ENCODE peak calls at places on chromosomes 16 and 17, in four cellular contexts. F, M, N and P are unnamed samples.

GRCh38 chr17:6374271-6374691 is 60.6 kb downstream of the AIPL1 start:
- DNase-seq in F (no peak), M (peak), N (no peak), P (no peak)

GRCh38 chr17:70041575-70041974 is 33.5 kb upstream of the KCNJ16 start:
- DNase-seq in F (no peak), M (no peak), N (no peak), P (no peak)

GRCh38 chr17:57988301-57989010 is 402 bp upstream of the VEZF1 start:
- DNase-seq in F (no peak), M (peak), N (peak), P (no peak)

GRCh38 chr17:68289936-68290267 is 1.0 kb downstream of the SLC16A6 start:
- DNase-seq in F (no peak), M (no peak), N (no peak), P (no peak)

GRCh38 chr17:60562421-60562820 is 36.4 kb upstream of the APPBP2 start:
- DNase-seq in F (no peak), M (no peak), N (no peak), P (peak)

GRCh38 chr17:60641810-60642220 is 35.8 kb upstream of the BCAS3 start:
- DNase-seq in F (no peak), M (peak), N (peak), P (peak)

GRCh38 chr17:10226930-10227695 is 28.7 kb upstream of the GAS7 start:
- DNase-seq in F (no peak), M (peak), N (peak), P (no peak)

GRCh38 chr17:31052187-31052889 is 42.4 kb upstream of the NF1 start:
- DNase-seq in F (peak), M (peak), N (no peak), P (peak)

GRCh38 chr17:10162034-10162433 is 36.4 kb downstream of the GAS7 start:
- DNase-seq in F (no peak), M (peak), N (peak), P (no peak)

GRCh38 chr17:63685021-63685420 is 14.9 kb downstream of the LIMD2 start:
- DNase-seq in F (no peak), M (no peak), N (no peak), P (no peak)

GRCh38 chr17:234163-235047 is 53.0 kb upstream of the DOC2B start:
- DNase-seq in F (no peak), M (no peak), N (no peak), P (no peak)

GRCh38 chr17:32496348-32497078 is 9.7 kb downstream of the CDK5R1 start:
- DNase-seq in F (peak), M (no peak), N (no peak), P (no peak)

GRCh38 chr16:6484121-6484520 is 848.5 kb upstream of the RBFOX1 start:
- DNase-seq in F (no peak), M (no peak), N (no peak), P (no peak)

GRCh38 chr16:24729243-24729966 is at the start of gene TNRC6A:
- DNase-seq in F (peak), M (peak), N (peak), P (no peak)

GRCh38 chr17:57554826-57555635 is 190.1 kb downstream of the CCDC182 start:
- DNase-seq in F (no peak), M (peak), N (no peak), P (no peak)

GRCh38 chr16:89923640-89924297 is 627 bp downstream of the TUBB3 start:
- DNase-seq in F (no peak), M (peak), N (no peak), P (no peak)

GRCh38 chr17:219696-220095 is 38.2 kb upstream of the DOC2B start:
- DNase-seq in F (no peak), M (no peak), N (no peak), P (no peak)

GRCh38 chr16:1364510-1364909 is 12.8 kb downstream of the GNPTG start:
- DNase-seq in F (no peak), M (no peak), N (no peak), P (no peak)

GRCh38 chr17:83200746-83201145 is 121.3 kb downstream of the METRNL start:
- DNase-seq in F (no peak), M (no peak), N (no peak), P (no peak)

GRCh38 chr17:15220785-15221184 is 44.3 kb downstream of the PMP22 start:
- DNase-seq in F (peak), M (no peak), N (no peak), P (no peak)

DNA sequence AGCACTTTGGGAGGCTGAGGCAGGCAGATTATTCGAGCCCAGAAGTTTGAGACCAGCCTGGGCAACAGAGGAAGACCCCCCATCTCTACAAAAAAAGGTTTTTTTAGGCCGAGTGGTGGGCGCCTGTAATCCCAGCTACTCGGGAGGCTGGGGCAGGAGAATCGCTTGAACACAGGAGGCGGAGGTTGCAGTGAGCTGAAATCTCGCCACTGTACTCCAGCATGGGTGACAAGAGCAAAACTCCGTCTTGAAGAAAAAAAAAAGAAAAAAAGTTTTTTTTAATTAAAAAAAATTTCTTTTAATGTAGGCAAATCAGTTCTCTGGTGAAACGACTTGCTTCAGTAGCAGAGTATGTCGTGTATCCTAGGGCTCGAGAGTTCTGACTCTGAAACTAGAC is 10.9 kb downstream of the HSD3B7 start:
- DNase-seq in F (no peak), M (no peak), N (no peak), P (no peak)
- TF ChIP-seq CTCF in F (no peak), M (no peak), N (no peak), P (no peak)

DNA sequence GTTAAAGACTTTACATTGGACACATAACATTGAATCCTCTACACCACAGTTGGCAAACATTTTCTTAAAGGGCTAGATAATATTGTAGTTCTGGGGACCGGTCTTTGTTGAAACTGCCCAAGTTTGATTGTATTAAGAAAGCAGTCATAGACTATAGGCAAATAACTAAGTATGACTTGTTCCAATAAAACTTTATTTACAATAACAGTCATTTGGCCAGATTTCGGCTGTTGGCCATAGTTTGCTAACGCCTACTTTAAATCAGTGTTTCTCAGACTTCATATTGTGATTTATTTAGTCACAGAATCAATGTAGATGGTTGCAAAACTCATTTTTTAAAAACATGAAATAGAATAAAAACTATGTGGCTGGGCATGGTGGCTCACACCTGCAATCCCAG is 531.8 kb downstream of the XYLT1 start:
- DNase-seq in F (no peak), M (no peak), N (no peak), P (no peak)
- TF ChIP-seq CTCF in F (no peak), M (no peak), N (no peak), P (no peak)

DNA sequence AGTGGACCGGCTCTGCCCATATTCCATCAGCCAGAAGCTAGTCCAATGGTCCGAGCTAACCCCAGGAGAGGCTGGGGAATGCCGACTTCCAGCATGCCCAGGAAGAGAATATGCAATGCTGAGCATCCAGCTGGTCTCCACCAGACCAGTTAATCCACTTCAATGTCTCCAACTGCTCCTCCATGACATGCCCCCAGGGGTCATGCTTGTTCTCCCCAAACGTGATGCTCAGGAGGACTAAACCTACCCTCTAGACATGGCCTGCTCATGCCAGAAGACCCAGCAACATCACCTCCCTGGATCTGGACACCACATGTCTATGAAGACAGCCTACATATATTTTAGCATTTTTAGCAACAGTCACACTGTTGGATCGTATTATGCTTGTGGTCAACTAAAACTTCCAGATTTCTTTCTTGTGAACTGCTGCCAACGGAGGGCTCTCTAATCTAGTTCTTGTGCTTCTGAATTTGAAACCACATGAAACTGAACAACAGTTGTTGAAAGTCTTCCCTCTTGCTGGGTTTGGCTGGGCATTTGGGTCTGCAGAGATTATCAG is 245.1 kb downstream of the SOX9 start:
- DNase-seq in F (no peak), M (no peak), N (no peak), P (no peak)
- TF ChIP-seq CTCF in F (no peak), M (no peak), N (no peak), P (no peak)

DNA sequence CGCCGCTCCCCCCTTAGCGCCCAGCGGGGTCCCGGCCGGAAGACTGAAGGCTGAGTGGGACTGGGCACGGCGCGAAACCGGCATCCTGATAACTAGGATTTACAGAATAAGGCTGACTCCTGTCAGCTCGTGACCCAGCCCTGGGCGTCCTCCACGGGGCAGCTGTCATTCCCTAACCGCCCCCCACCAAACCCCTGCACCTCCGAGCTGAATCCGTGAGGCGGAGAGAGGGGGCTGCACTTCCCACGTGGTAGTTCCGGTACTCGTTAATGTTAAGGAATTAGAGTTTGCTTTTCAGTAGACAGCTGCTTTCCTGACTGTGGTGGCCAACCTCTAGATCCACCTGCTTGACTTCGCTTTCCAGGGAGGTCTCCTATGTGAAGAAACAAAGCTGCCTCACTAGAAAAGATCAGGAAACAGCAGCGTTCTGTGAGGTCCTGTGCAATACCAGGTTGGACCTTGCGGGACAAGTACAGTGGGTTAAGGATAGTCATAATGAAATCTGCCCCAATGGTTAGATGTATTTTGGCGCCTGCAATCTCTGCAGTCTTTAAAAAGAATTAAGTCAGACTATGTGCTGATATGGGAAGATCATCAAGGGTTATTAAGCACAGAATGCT is 1.0 kb upstream of the WBP2 start:
- DNase-seq in F (no peak), M (no peak), N (no peak), P (no peak)
- TF ChIP-seq CTCF in F (no peak), M (no peak), N (no peak), P (peak)

DNA sequence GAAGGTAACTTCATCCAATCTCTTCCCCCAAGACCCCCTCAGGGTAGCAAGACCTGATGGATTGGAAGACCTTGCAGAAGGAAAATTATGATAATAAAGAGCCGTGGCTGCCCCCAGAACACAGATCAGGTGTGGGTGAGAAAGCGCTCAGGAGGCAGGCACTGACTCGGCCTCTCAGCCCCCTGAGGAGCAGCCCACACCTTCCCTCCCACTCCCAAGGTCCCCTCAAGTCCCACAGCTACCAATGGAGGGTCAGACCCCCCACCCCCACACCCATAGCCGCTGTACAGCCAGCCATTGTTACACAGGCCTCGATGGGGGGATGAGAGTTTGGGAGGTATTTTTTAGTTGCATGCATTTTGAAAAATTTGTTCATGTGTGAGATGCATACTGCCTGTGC is 211.5 kb downstream of the C16orf78 start:
- DNase-seq in F (no peak), M (no peak), N (no peak), P (no peak)
- TF ChIP-seq CTCF in F (no peak), M (no peak), N (no peak), P (no peak)

GRCh38 chr17:12928736-12929135 is 89.1 kb downstream of the ELAC2 start:
- DNase-seq in F (no peak), M (peak), N (no peak), P (no peak)
- TF ChIP-seq CTCF in F (no peak), M (peak), N (peak), P (peak)

GRCh38 chr17:16945513-16946201 is 26.3 kb downstream of the TNFRSF13B start:
- DNase-seq in F (no peak), M (peak), N (no peak), P (no peak)
- TF ChIP-seq CTCF in F (no peak), M (peak), N (no peak), P (no peak)

DNA sequence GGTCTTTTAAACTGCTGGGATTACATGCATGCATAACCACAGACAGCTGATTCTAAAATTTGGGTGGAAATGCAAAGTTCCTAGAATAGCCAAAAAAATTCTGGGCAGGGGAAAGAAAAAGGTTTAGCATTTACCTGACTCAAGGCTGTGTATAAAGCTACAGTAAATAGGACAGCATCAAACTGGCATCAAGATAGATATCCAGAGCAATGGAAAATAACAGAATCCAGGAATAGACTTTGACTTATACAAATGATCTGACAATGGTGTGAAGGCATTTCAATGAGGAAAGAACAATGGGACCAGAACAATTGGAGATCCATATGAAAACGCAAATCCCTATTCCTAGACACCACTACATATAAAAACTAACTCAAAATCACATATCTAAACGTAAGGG is 12.9 kb downstream of the ANKFY1 start:
- DNase-seq in F (no peak), M (no peak), N (no peak), P (no peak)
- TF ChIP-seq CTCF in F (no peak), M (no peak), N (no peak), P (no peak)

DNA sequence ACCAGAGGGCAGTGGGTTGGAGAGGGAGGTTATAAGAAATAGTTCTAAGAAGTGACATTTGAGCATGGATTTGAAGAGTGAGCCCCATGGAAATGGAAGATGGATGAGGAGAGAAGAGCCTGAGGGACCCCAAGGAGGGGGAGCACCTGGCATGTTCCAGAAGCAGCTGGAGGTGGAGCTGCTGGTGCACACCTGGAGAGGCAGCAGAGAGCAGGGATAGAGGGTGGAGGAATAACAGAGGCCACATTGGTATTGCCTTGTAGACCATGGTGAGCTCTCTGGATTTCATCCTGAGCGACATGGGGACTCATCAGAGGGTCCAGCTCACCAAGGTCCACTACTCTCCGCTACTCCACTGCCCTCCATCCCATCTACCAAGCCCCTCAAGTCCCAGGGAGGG is 22.3 kb upstream of the KDM8 start:
- DNase-seq in F (no peak), M (peak), N (no peak), P (no peak)
- TF ChIP-seq CTCF in F (no peak), M (peak), N (no peak), P (peak)

GRCh38 chr17:79667746-79668145 is 56.9 kb upstream of the RBFOX3 start:
- DNase-seq in F (no peak), M (peak), N (no peak), P (no peak)
- TF ChIP-seq CTCF in F (no peak), M (no peak), N (no peak), P (no peak)